ENCODE peak calls at places on chromosomes 3 and 15, in nine cellular contexts. K is activated T-cell treated with anti-CD3 and anti-CD28 coated beads, Interleukin-2, amount 50 U/mL, for 72 hours; O is activated CD4-positive, alpha-beta memory T cell treated with anti-CD3 and anti-CD28 coated beads for 36 hours; I is heart left ventricle; X is body of pancreas; W is RKO; T is EL; R is endodermal cell; N is AG10803. D is an unnamed sample.

GRCh38 chr15:51803961-51804360 is 25.5 kb upstream of the TMOD3 start:
- DNase-seq in K (no peak), O (no peak), I (no peak), X (no peak), W (peak), T (no peak), R (no peak), N (peak), D (no peak)

GRCh38 chr3:106425021-106425420 is 556.2 kb upstream of the CBLB start:
- DNase-seq in K (no peak), O (no peak), I (no peak), X (no peak), W (no peak), T (peak), R (no peak), N (peak), D (no peak)

GRCh38 chr3:78101363-78101762 is 1061.5 kb downstream of the ROBO2 start:
- DNase-seq in K (no peak), O (no peak), I (no peak), X (no peak), W (no peak), T (peak), R (no peak), N (peak), D (no peak)

GRCh38 chr3:20054549-20054987 is 14.3 kb downstream of the KAT2B start:
- DNase-seq in K (peak), O (peak), I (peak), X (peak), W (peak), T (peak), R (no peak), N (peak), D (no peak)

GRCh38 chr3:86814918-86815655 is 175.9 kb downstream of the VGLL3 start:
- DNase-seq in K (no peak), O (no peak), I (no peak), X (no peak), W (no peak), T (peak), R (peak), N (peak), D (no peak)

GRCh38 chr3:3998140-3998977 is 199.1 kb downstream of the LRRN1 start:
- DNase-seq in K (peak), O (peak), I (no peak), X (peak), W (peak), T (no peak), R (peak), N (no peak), D (no peak)

GRCh38 chr3:25534007-25534406 is 105.9 kb downstream of the RARB start:
- DNase-seq in K (no peak), O (no peak), I (no peak), X (no peak), W (no peak), T (no peak), R (no peak), N (no peak), D (no peak)

GRCh38 chr3:84904819-84905555 is 53.8 kb upstream of the CADM2 start:
- DNase-seq in K (no peak), O (no peak), I (no peak), X (no peak), W (no peak), T (no peak), R (peak), N (no peak), D (no peak)

GRCh38 chr3:12229144-12229871 is 59.6 kb upstream of the PPARG start:
- DNase-seq in K (no peak), O (no peak), I (no peak), X (no peak), W (no peak), T (no peak), R (no peak), N (no peak), D (no peak)

GRCh38 chr15:84863480-84864428 is 20.7 kb upstream of the SLC28A1 start:
- DNase-seq in K (no peak), O (no peak), I (no peak), X (no peak), W (no peak), T (peak), R (no peak), N (peak), D (no peak)

GRCh38 chr15:79954659-79955058 is 16.3 kb downstream of the BCL2A1 start:
- DNase-seq in K (no peak), O (no peak), I (no peak), X (no peak), W (no peak), T (no peak), R (no peak), N (no peak), D (no peak)

GRCh38 chr3:46865034-46865507 is 1.8 kb upstream of the MYL3 start:
- DNase-seq in K (no peak), O (no peak), I (peak), X (no peak), W (no peak), T (peak), R (peak), N (peak), D (no peak)

D was measured in mucosa of descending colon.